ENCODE peak calls at places on chromosomes 4 and X, in five cellular contexts. E is stimulated activated CD4-positive, alpha-beta T cell treated with anti-CD3 and anti-CD28 coated beads, Interleukin-4, amount 100 ng/mL, for 1 hour; J is central memory CD4-positive, alpha-beta T cell; I is iris pigment epithelial cell; R is ecto neural progenitor cell. Z is an unnamed sample.

GRCh38 chr4:15068298-15068697 is 66.0 kb downstream of the CPEB2 start:
- DNase-seq in E (no peak), J (no peak), I (no peak), R (no peak), Z (no peak)

GRCh38 chrX:68018248-68019203 is 414.8 kb downstream of the OPHN1 start:
- DNase-seq in E (peak), J (no peak), I (peak), R (peak), Z (peak)

GRCh38 chr4:122826596-122827257 is at the start of gene FGF2:
- DNase-seq in E (peak), J (no peak), I (peak), R (peak), Z (no peak)

GRCh38 chrX:121733514-121733913 is 686.1 kb downstream of the GLUD2 start:
- DNase-seq in E (no peak), J (no peak), I (no peak), R (no peak), Z (peak)

GRCh38 chr4:175961604-175962003 is 104.0 kb upstream of the WDR17 start:
- DNase-seq in E (no peak), J (no peak), I (no peak), R (no peak), Z (no peak)

GRCh38 chr4:25814323-25814722 is 48.5 kb downstream of the SEL1L3 start:
- DNase-seq in E (no peak), J (no peak), I (peak), R (no peak), Z (peak)

GRCh38 chrX:48956728-48957414 is 536 bp downstream of the OTUD5 start:
- DNase-seq in E (peak), J (peak), I (peak), R (peak), Z (no peak)

GRCh38 chr4:143270266-143270838 is 66.3 kb upstream of the GAB1 start:
- DNase-seq in E (no peak), J (no peak), I (no peak), R (no peak), Z (no peak)

GRCh38 chrX:65697915-65698796 is 30.7 kb downstream of the MSN start:
- DNase-seq in E (peak), J (peak), I (peak), R (no peak), Z (no peak)

GRCh38 chrX:119790977-119791436 is 423 bp downstream of the RPL39 start:
- DNase-seq in E (peak), J (peak), I (peak), R (no peak), Z (peak)

GRCh38 chr4:53863731-53864130 is 200.7 kb downstream of the CHIC2 start:
- DNase-seq in E (no peak), J (no peak), I (no peak), R (no peak), Z (no peak)

GRCh38 chr4:178672512-178672911 is 1230.3 kb upstream of the AGA start:
- DNase-seq in E (no peak), J (no peak), I (peak), R (no peak), Z (peak)

GRCh38 chr4:57233391-57233790 is 123.2 kb upstream of the IGFBP7 start:
- DNase-seq in E (no peak), J (no peak), I (peak), R (no peak), Z (no peak)

GRCh38 chr4:6200922-6201362 is 593 bp upstream of the JAKMIP1 start:
- DNase-seq in E (no peak), J (no peak), I (no peak), R (no peak), Z (no peak)

GRCh38 chr4:52358855-52359254 is 300.2 kb downstream of the USP46 start:
- DNase-seq in E (no peak), J (no peak), I (no peak), R (no peak), Z (no peak)

Z was measured in foreskin keratinocyte.